ENCODE peak calls at places on chromosomes 16 and 17, in five cellular contexts. E is heart right ventricle, U is HCT116, Y is heart left ventricle, X is neural progenitor cell. B is an unnamed sample.

GRCh38 chr16:11597268-11597690 is 10.6 kb upstream of the LITAF start:
- DNase-seq in E (no peak), U (no peak), Y (no peak), X (no peak), B (no peak)

GRCh38 chr17:17191346-17191792 is 14.8 kb downstream of the PLD6 start:
- DNase-seq in E (peak; percentile 62), U (no peak), Y (peak; percentile 75), X (no peak), B (no peak)

GRCh38 chr17:37671813-37672544 is 28.7 kb upstream of the DDX52 start:
- DNase-seq in E (no peak), U (no peak), Y (no peak), X (no peak), B (peak; percentile 32)

GRCh38 chr16:66511615-66512500 is 38.1 kb downstream of the TK2 start:
- DNase-seq in E (no peak), U (peak; percentile 43), Y (peak; percentile 60), X (peak; percentile 33), B (no peak)

GRCh38 chr17:80498242-80498919 is 22.0 kb upstream of the NPTX1 start:
- DNase-seq in E (no peak), U (no peak), Y (peak; percentile 36), X (peak; percentile 59), B (no peak)

GRCh38 chr16:14423344-14423743 is 206.7 kb downstream of the PARN start:
- DNase-seq in E (no peak), U (no peak), Y (no peak), X (no peak), B (no peak)

GRCh38 chr16:78770353-78771091 is 671.1 kb downstream of the WWOX start:
- DNase-seq in E (peak; percentile 70), U (no peak), Y (peak; percentile 77), X (peak; percentile 76), B (no peak)

GRCh38 chr16:88062341-88062861 is 111.2 kb downstream of the BANP start:
- DNase-seq in E (no peak), U (no peak), Y (peak; percentile 70), X (peak; percentile 54), B (no peak)

DNA sequence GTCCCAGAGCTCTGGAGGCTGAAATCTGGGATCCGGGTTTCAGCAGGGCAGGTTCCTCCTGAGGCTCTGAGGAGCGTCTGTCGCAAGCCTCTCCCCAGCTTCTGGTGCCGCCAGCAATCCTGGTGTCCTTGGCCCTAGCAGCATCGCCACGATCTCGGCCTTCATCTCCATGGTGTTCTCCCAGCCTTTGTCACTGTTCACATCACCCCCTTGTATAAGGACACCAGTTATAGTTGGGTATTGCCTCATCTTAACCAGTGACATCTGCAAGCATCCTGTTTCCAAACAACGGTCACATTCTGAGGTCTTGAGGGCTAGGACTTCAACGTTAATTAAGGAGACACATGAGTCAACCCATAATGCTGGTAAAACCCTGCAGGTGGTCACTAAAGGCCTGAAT is 2.8 kb upstream of the PPP1R27 start:
- DNase-seq in E (no peak), U (no peak), Y (no peak), X (no peak), B (no peak)
- H3K4me1 ChIP-seq in E (peaks cover 7% of the 10 kb centered on the region), U (peaks cover 17% of the 10 kb centered on the region), Y (peaks cover 29% of the 10 kb centered on the region), X (peaks cover 6% of the 10 kb centered on the region), B (peaks cover 27% of the 10 kb centered on the region)

GRCh38 chr17:48834973-48835372 is 4.1 kb downstream of the CALCOCO2 start:
- DNase-seq in E (no peak), U (no peak), Y (no peak), X (no peak), B (no peak)
- H3K4me1 ChIP-seq in E (peaks cover 19% of the 10 kb centered on the region), U (peaks cover 13% of the 10 kb centered on the region), Y (peaks cover 84% of the 10 kb centered on the region), X (no peaks in the 10 kb centered on the region), B (peaks cover 4% of the 10 kb centered on the region)

DNA sequence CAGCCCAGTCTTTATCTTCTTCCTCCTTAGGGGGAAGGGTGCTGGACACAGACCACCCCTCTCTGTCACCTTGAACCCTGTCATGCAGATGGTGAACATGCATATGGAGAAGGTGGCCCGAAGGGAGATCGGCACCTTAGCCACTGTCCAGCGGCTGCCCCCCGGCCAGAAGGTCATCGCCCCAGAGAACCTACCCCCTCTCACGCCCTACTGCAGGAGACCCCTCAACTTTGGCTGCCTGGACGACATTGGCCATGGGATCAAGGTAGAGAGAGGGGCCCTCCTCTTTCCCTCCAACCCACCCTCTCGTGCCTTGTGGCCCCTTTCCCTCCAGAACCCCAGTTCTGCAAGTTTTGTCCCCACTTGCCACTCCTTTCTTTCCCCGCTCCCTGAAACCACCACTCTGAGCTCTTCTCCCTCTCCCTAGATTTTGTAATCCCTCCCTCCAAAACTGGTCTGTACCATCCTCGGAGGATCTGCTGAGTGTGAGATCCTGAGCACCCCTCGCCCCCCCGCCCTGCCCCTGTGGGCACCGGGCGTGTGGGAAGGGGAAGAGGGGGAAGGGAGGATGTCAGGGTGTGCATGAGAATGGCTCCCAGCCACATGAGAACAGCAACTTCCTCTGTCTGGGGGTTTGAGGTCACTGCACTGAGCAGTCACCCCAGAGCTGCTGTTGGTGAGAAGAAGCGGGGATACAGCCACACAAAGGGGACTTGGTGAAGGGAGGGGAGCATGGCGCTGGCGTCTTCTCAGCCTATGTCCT is 7.3 kb downstream of the ABI3 start:
- DNase-seq in E (peak; percentile 53), U (no peak), Y (peak; percentile 79), X (no peak), B (no peak)
- H3K4me1 ChIP-seq in E (peaks cover 4% of the 10 kb centered on the region), U (no peaks in the 10 kb centered on the region), Y (peaks cover 46% of the 10 kb centered on the region), X (no peaks in the 10 kb centered on the region), B (no peaks in the 10 kb centered on the region)

GRCh38 chr16:49354991-49355390 is 18.6 kb upstream of the C16orf78 start:
- DNase-seq in E (no peak), U (no peak), Y (no peak), X (no peak), B (no peak)
- H3K4me1 ChIP-seq in E (no peaks in the 10 kb centered on the region), U (no peaks in the 10 kb centered on the region), Y (no peaks in the 10 kb centered on the region), X (peaks cover 6% of the 10 kb centered on the region), B (no peaks in the 10 kb centered on the region)

GRCh38 chr17:8665681-8666080 is 35.2 kb upstream of the MYH10 start:
- DNase-seq in E (no peak), U (no peak), Y (no peak), X (no peak), B (no peak)
- H3K4me1 ChIP-seq in E (no peaks in the 10 kb centered on the region), U (no peaks in the 10 kb centered on the region), Y (no peaks in the 10 kb centered on the region), X (no peaks in the 10 kb centered on the region), B (no peaks in the 10 kb centered on the region)

GRCh38 chr17:76500074-76500744 is 1.0 kb downstream of the RHBDF2 start:
- DNase-seq in E (no peak), U (no peak), Y (no peak), X (peak; percentile 56), B (no peak)

GRCh38 chr17:76501018-76501826 is at the start of gene RHBDF2:
- DNase-seq in E (peak; percentile 85), U (peak; percentile 54), Y (peak; percentile 92), X (peak; percentile 94), B (peak; percentile 91)

GRCh38 chr17:76498886-76499667 is 2.1 kb downstream of the RHBDF2 start:
- DNase-seq in E (no peak), U (no peak), Y (no peak), X (no peak), B (no peak)

GRCh38 chr17:76501827-76502307 is 644 bp upstream of the RHBDF2 start:
- DNase-seq in E (no peak), U (no peak), Y (no peak), X (no peak), B (no peak)

GRCh38 chr17:76500745-76501017 is 542 bp downstream of the RHBDF2 start:
- DNase-seq in E (no peak), U (no peak), Y (no peak), X (no peak), B (no peak)
- H3K4me1 ChIP-seq in E (peaks cover 20% of the 10 kb centered on the region), U (peaks cover 39% of the 10 kb centered on the region), Y (peaks cover 50% of the 10 kb centered on the region), X (peaks cover 27% of the 10 kb centered on the region), B (peaks cover 33% of the 10 kb centered on the region)

GRCh38 chr17:78921437-78921971 is 3.7 kb downstream of the TIMP2 start:
- DNase-seq in E (peak; percentile 47), U (no peak), Y (peak; percentile 80), X (no peak), B (no peak)
- H3K4me1 ChIP-seq in E (peaks cover 16% of the 10 kb centered on the region), U (peaks cover 51% of the 10 kb centered on the region), Y (peaks cover 66% of the 10 kb centered on the region), X (peaks cover 25% of the 10 kb centered on the region), B (peaks cover 7% of the 10 kb centered on the region)

GRCh38 chr17:73593249-73593965 is 50.8 kb downstream of the SDK2 start:
- DNase-seq in E (no peak), U (no peak), Y (no peak), X (no peak), B (no peak)
- H3K4me1 ChIP-seq in E (no peaks in the 10 kb centered on the region), U (no peaks in the 10 kb centered on the region), Y (peaks cover 9% of the 10 kb centered on the region), X (peaks cover 26% of the 10 kb centered on the region), B (peaks cover 6% of the 10 kb centered on the region)